ENCODE peak calls at places on chromosomes 11 and 22, in seven cellular contexts. X is colonic mucosa, S is fibroblast of pulmonary artery, B is ascending aorta, D is WTC11, K is mucosa of descending colon, Q is neural crest cell. Y is an unnamed sample.

GRCh38 chr11:72236774-72237111 is 7.2 kb downstream of the PHOX2A start:
- DNase-seq in X (peak; percentile 14), Q (no peak), S (no peak), D (no peak), B (no peak), K (no peak), Y (no peak)

GRCh38 chr11:14336507-14337503 is 22.2 kb downstream of the RRAS2 start:
- DNase-seq in Q (no peak), D (no peak), X (no peak), K (no peak), B (no peak), S (peak; percentile 76), Y (no peak)

GRCh38 chr11:101049123-101049522 is 80.5 kb downstream of the PGR start:
- DNase-seq in D (no peak), X (no peak), S (no peak), B (no peak), K (no peak), Q (peak; percentile 2), Y (no peak)

GRCh38 chr11:128547946-128548654 is 39.3 kb downstream of the ETS1 start:
- DNase-seq in D (no peak), X (no peak), Q (no peak), B (no peak), K (no peak), S (no peak), Y (no peak)

GRCh38 chr11:13278620-13279486 is 1.3 kb downstream of the BMAL1 start:
- DNase-seq in D (peak; percentile 55), B (no peak), S (no peak), X (no peak), K (peak; percentile 56), Q (no peak), Y (no peak)

GRCh38 chr11:117199061-117199915 is at the start of gene TAGLN:
- DNase-seq in D (peak; percentile 84), B (peak; percentile 87), X (peak; percentile 55), Q (peak; percentile 15), S (peak; percentile 95), K (peak; percentile 71), Y (peak; percentile 49)

GRCh38 chr11:107916671-107917241 is 11.5 kb upstream of the RAB39A start:
- DNase-seq in S (peak; percentile 36), X (peak; percentile 32), D (peak; percentile 81), K (peak; percentile 55), B (no peak), Q (peak; percentile 55), Y (no peak)

GRCh38 chr11:3020011-3020410 is 27.9 kb upstream of the NAP1L4 start:
- DNase-seq in D (no peak), S (no peak), B (no peak), Q (no peak), K (no peak), X (no peak), Y (no peak)

GRCh38 chr11:35146074-35146521 is 7.1 kb downstream of the CD44 start:
- DNase-seq in B (no peak), X (no peak), Q (no peak), K (no peak), S (no peak), D (no peak), Y (no peak)

GRCh38 chr11:100676901-100677300 is 10.2 kb upstream of the ARHGAP42 start:
- DNase-seq in D (peak; percentile 52), K (no peak), X (no peak), S (no peak), Q (no peak), B (no peak), Y (no peak)

GRCh38 chr11:62119569-62119968 is 4.2 kb upstream of the INCENP start:
- DNase-seq in D (no peak), S (no peak), Q (no peak), X (no peak), B (no peak), K (no peak), Y (no peak)

GRCh38 chr22:48979482-48979881 is 848.2 kb downstream of the BRD1 start:
- DNase-seq in Q (no peak), X (no peak), K (no peak), S (no peak), D (peak; percentile 45), B (no peak), Y (no peak)

GRCh38 chr11:72921028-72921716 is 107.0 kb downstream of the ATG16L2 start:
- DNase-seq in X (no peak), S (no peak), D (no peak), Q (no peak), B (no peak), K (no peak), Y (no peak)

GRCh38 chr11:5339771-5340322 is 3.5 kb downstream of the OR51B5 start:
- DNase-seq in D (no peak), K (no peak), S (no peak), Q (no peak), B (no peak), X (no peak), Y (no peak)

GRCh38 chr11:72347691-72348090 is 86.6 kb downstream of the CLPB start:
- DNase-seq in B (no peak), D (no peak), K (no peak), S (no peak), Q (no peak), X (no peak), Y (no peak)

GRCh38 chr22:42490244-42490832 is 29.3 kb downstream of the RRP7A start:
- DNase-seq in B (no peak), Q (no peak), X (no peak), K (no peak), S (no peak), D (no peak), Y (no peak)

GRCh38 chr22:20130739-20131592 is 638 bp upstream of the ZDHHC8 start:
- DNase-seq in S (peak; percentile 77), K (peak; percentile 86), B (peak; percentile 21), X (peak; percentile 80), Q (peak; percentile 63), D (peak; percentile 77), Y (peak; percentile 67)

GRCh38 chr11:6674198-6674597 is 8.9 kb downstream of the MRPL17 start:
- DNase-seq in S (no peak), B (no peak), D (no peak), X (no peak), Q (no peak), K (no peak), Y (no peak)

GRCh38 chr22:25627271-25627848 is 62.9 kb downstream of the GRK3 start:
- DNase-seq in X (no peak), B (no peak), K (no peak), D (no peak), Q (no peak), S (peak; percentile 3), Y (no peak)

DNA sequence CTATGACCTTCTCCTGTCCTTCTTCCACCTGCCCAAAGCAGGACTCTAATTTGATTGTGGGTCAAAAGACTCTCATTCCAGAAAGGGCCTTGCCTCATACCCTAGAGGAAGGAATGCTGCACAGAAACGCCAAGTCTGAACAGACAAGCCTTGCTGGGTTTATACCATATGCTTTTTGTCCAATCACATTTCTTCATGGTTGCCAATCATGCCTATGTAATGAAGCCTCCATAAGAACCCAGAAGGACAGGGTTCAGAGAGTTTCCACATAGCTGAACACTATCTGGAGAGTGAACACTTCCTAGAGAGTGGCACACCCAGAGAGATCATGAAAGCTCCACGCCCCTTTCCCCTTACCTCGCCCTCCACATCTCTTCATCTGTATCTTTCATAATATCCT is 4.8 kb upstream of the SAA2 start:
- DNase-seq in X (no peak), D (no peak), B (no peak), Q (no peak), K (no peak), S (no peak), Y (no peak)
- TF ChIP-seq CTCF in X (no peak), D (no peak), B (no peak), Q (no peak), K (no peak), S (no peak), Y (no peak)

DNA sequence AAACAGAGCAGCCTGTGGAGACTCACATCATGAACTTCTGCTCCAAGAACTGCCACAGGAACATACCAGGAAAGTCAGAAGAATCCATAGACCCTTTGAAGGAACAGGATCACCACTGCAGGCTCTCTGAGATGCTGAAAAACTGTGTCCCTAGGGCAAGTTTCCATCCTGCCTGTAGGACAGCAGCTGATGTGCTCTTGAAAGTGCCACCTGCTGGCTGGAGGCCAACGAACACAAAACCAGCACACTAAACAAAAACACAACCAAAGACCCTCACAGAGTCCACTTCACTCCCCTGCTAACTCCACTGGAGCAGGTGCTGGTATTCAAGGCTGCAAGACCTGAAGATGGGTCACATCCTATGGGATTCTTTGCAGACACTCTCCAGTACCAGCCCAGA is 12.0 kb upstream of the NXPE1 start:
- DNase-seq in X (no peak), S (no peak), B (no peak), Q (no peak), D (peak; percentile 14), K (no peak), Y (no peak)
- TF ChIP-seq CTCF in X (no peak), S (no peak), B (no peak), Q (no peak), D (no peak), K (no peak), Y (no peak)

DNA sequence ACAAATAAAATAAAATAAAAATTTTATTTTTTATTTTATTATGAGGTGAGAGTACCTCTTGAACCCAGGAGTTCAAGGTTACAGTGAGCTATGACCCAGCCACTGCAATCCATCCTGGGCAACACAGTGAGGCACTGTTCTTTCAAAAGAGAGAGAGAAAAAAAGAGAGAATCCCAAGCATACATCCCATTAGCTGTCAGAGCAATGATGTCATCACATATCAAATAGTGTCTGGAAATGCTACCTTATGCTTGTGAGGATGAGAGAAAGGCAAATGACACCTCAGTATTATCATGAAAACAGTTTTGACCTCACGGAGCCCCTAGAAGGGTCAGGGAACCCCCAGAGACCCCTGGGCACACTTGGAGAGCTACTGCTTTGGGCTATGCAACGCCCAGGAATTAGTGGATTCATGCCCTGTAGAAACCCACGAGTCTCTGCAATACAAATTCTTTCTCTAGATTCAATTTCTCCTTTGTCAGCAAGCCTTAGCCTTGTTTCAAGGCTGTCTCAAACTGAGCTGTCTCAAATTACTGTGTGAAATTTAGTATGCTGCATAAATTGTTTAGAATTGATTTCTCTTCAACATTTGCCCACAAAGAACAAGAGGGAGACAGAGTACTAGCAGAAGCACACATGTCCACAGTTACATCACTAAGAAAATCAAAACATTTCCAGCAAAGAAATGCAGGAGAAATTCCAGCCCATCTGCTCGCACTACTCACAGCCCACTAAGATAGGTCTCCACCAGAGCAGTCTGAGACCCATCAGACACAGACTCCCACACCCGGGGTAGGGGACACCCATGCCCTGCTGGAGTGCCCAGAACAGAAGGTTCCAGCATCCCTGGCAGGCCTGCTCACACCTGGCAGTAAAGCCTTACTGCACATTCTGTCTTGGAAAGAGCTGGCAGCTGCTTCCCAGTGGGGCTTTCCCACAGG is 18.1 kb downstream of the DGCR2 start:
- DNase-seq in X (no peak), B (no peak), S (no peak), K (no peak), Q (no peak), D (no peak), Y (no peak)
- TF ChIP-seq CTCF in X (no peak), B (no peak), S (no peak), K (no peak), Q (no peak), D (no peak), Y (no peak)

DNA sequence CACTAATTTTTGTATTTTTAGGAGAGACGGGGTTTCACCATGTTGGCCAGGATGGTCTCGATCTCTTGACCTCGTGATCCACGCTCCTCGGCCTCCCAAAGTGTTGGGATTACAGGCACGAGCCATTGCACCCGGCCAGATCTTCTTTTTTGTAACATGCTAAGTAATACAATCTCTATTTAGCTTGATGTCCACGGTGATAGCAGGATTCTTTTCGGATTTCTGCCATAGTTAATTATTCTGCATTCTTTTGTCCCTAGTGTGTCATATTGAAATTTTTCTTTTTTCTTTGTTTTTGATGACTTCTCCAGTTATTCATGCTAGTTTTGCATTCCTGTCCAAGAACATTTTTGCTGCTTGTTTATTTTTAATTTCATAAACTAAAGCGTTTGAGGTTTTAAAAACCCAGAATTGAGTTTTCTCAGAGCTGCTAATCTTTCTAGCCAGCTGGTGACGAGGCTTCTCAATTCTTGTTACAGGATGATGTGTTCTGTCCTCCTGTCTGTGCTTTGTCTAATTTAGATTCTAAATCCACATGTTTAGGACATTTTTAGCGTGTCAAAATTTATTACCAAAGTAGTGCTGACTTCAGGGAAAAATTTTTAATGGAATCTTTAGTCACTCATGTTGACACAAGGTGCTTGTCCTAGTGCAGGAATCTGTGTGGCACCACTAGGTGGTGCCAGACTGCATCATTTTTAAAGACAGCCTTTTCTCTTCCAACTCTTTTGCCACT is 21.8 kb downstream of the NF2 start:
- DNase-seq in B (no peak), X (peak; percentile 44), Q (peak; percentile 22), K (no peak), D (peak; percentile 34), S (peak; percentile 77), Y (no peak)
- TF ChIP-seq CTCF in B (peak; percentile 56), X (peak; percentile 83), Q (peak; percentile 95), K (peak; percentile 82), D (peak; percentile 67), S (peak; percentile 93), Y (no peak)